ENCODE peak calls at places on chromosome 14, in five cellular contexts. B is astrocyte of the hippocampus; Z is nephron progenitor cell; X is dorsolateral prefrontal cortex; P is activated CD4-positive, CD25-positive, alpha-beta regulatory T cell. N is an unnamed sample.

GRCh38 chr14:32625211-32625610 is 296.1 kb downstream of the AKAP6 start:
- DNase-seq in B (no peak), P (no peak), X (no peak), Z (no peak), N (no peak)

GRCh38 chr14:19823178-19823577 is 19.6 kb downstream of the OR4N2 start:
- DNase-seq in Z (no peak), P (no peak), B (no peak), X (no peak), N (no peak)

GRCh38 chr14:100076133-100076532 is 10.9 kb downstream of the EVL start:
- DNase-seq in X (no peak), Z (no peak), P (no peak), B (no peak), N (no peak)

GRCh38 chr14:89447182-89447970 is 30.3 kb upstream of the FOXN3 start:
- DNase-seq in Z (no peak), X (no peak), P (no peak), B (no peak), N (no peak)

GRCh38 chr14:77267937-77268699 is 2.9 kb downstream of the NGB start:
- DNase-seq in B (no peak), P (no peak), X (no peak), Z (no peak), N (no peak)

GRCh38 chr14:53850714-53851296 is 105.8 kb downstream of the BMP4 start:
- DNase-seq in X (no peak), Z (no peak), B (peak; percentile 75), P (no peak), N (no peak)

GRCh38 chr14:77347746-77348145 is 26.9 kb downstream of the GSTZ1 start:
- DNase-seq in X (no peak), Z (no peak), B (no peak), P (no peak), N (no peak)

GRCh38 chr14:76918176-76918750 is 92.1 kb downstream of the LRRC74A start:
- DNase-seq in X (peak; percentile 39), B (peak; percentile 96), Z (no peak), P (no peak), N (peak; percentile 37)

GRCh38 chr14:57889245-57889644 is 23.4 kb upstream of the SLC35F4 start:
- DNase-seq in Z (no peak), B (peak; percentile 85), X (peak; percentile 96), P (no peak), N (peak; percentile 8)

GRCh38 chr14:103391048-103391447 is 5.8 kb downstream of the MARK3 start:
- DNase-seq in Z (no peak), P (peak; percentile 11), B (peak; percentile 78), X (no peak), N (no peak)

GRCh38 chr14:90785474-90785873 is 30.8 kb downstream of the TTC7B start:
- DNase-seq in X (peak; percentile 64), Z (no peak), B (peak; percentile 26), P (no peak), N (no peak)

GRCh38 chr14:57982802-57983201 is 116.9 kb upstream of the SLC35F4 start:
- DNase-seq in B (no peak), Z (peak; percentile 22), P (no peak), X (no peak), N (no peak)

N was measured in tibial nerve.